ENCODE peak calls at places on chromosome 16, in four cellular contexts. One of them, this sample, is unnamed.

GRCh38 chr16:57694556-57695377 is at the start of gene DRC7:
- DNase-seq in left lung: peak; percentile 57
- DNase-seq in GM20000: peak; percentile 66
- DNase-seq in AG09319: no peak
- DNase-seq in this sample: no peak

GRCh38 chr16:53035176-53035942 is 17.3 kb downstream of the CHD9NB start:
- DNase-seq in left lung: no peak
- DNase-seq in GM20000: no peak
- DNase-seq in AG09319: no peak
- DNase-seq in this sample: no peak

GRCh38 chr16:24511801-24512200 is 27.6 kb upstream of the RBBP6 start:
- DNase-seq in left lung: no peak
- DNase-seq in GM20000: no peak
- DNase-seq in AG09319: no peak
- DNase-seq in this sample: no peak

GRCh38 chr16:48903054-48903453 is 293.1 kb upstream of the N4BP1 start:
- DNase-seq in left lung: no peak
- DNase-seq in GM20000: no peak
- DNase-seq in AG09319: no peak
- DNase-seq in this sample: no peak

GRCh38 chr16:65945485-65945884 is 421.0 kb upstream of the CDH5 start:
- DNase-seq in left lung: no peak
- DNase-seq in GM20000: no peak
- DNase-seq in AG09319: no peak
- DNase-seq in this sample: no peak

GRCh38 chr16:56691885-56692284 is 9.6 kb downstream of the MT1X start:
- DNase-seq in left lung: peak; percentile 70
- DNase-seq in GM20000: no peak
- DNase-seq in AG09319: no peak
- DNase-seq in this sample: no peak

GRCh38 chr16:85335584-85336492 is 223.6 kb upstream of the CIBAR2 start:
- DNase-seq in left lung: no peak
- DNase-seq in GM20000: no peak
- DNase-seq in AG09319: no peak
- DNase-seq in this sample: no peak

GRCh38 chr16:73949574-73950348 is 346.9 kb upstream of the PSMD7 start:
- DNase-seq in left lung: no peak
- DNase-seq in GM20000: no peak
- DNase-seq in AG09319: peak; percentile 95
- DNase-seq in this sample: peak; percentile 66

GRCh38 chr16:23145608-23146007 is 3.6 kb downstream of the USP31 start:
- DNase-seq in left lung: no peak
- DNase-seq in GM20000: no peak
- DNase-seq in AG09319: no peak
- DNase-seq in this sample: no peak

GRCh38 chr16:15701975-15702970 is 52.2 kb downstream of the NDE1 start:
- DNase-seq in left lung: no peak
- DNase-seq in GM20000: no peak
- DNase-seq in AG09319: no peak
- DNase-seq in this sample: no peak

GRCh38 chr16:78490847-78491246 is 391.4 kb downstream of the WWOX start:
- DNase-seq in left lung: no peak
- DNase-seq in GM20000: no peak
- DNase-seq in AG09319: no peak
- DNase-seq in this sample: no peak

GRCh38 chr16:86833136-86833535 is 254.8 kb downstream of the FOXL1 start:
- DNase-seq in left lung: no peak
- DNase-seq in GM20000: no peak
- DNase-seq in AG09319: no peak
- DNase-seq in this sample: no peak

GRCh38 chr16:15548482-15548891 is 94.5 kb downstream of the MARF1 start:
- DNase-seq in left lung: no peak
- DNase-seq in GM20000: no peak
- DNase-seq in AG09319: no peak
- DNase-seq in this sample: no peak

GRCh38 chr16:2085669-2086068 is 37.9 kb downstream of the TSC2 start:
- DNase-seq in left lung: no peak
- DNase-seq in GM20000: no peak
- DNase-seq in AG09319: no peak
- DNase-seq in this sample: no peak

GRCh38 chr16:72862090-72862489 is 185.8 kb downstream of the ZFHX3 start:
- DNase-seq in left lung: no peak
- DNase-seq in GM20000: no peak
- DNase-seq in AG09319: no peak
- DNase-seq in this sample: no peak

GRCh38 chr16:86789621-86790051 is 211.3 kb downstream of the FOXL1 start:
- DNase-seq in left lung: no peak
- DNase-seq in GM20000: no peak
- DNase-seq in AG09319: no peak
- DNase-seq in this sample: peak; percentile 6

GRCh38 chr16:14303182-14303618 is 232.1 kb downstream of the MRTFB start:
- DNase-seq in left lung: no peak
- DNase-seq in GM20000: no peak
- DNase-seq in AG09319: no peak
- DNase-seq in this sample: no peak

GRCh38 chr16:20874088-20874581 is 26.0 kb downstream of the DCUN1D3 start:
- DNase-seq in left lung: no peak
- DNase-seq in GM20000: no peak
- DNase-seq in AG09319: no peak
- DNase-seq in this sample: no peak

GRCh38 chr16:84942786-84943185 is 68.5 kb downstream of the ZDHHC7 start:
- DNase-seq in left lung: no peak
- DNase-seq in GM20000: no peak
- DNase-seq in AG09319: no peak
- DNase-seq in this sample: no peak

GRCh38 chr16:84138824-84139627 is 6.0 kb downstream of the HSDL1 start:
- DNase-seq in left lung: peak; percentile 61
- DNase-seq in GM20000: peak; percentile 76
- DNase-seq in AG09319: no peak
- DNase-seq in this sample: no peak

GRCh38 chr16:57507414-57508083 is 21.3 kb upstream of the DOK4 start:
- DNase-seq in left lung: no peak
- DNase-seq in GM20000: no peak
- DNase-seq in AG09319: no peak
- DNase-seq in this sample: no peak

GRCh38 chr16:57889960-57890751 is 80.8 kb downstream of the CNGB1 start:
- DNase-seq in left lung: no peak
- DNase-seq in GM20000: no peak
- DNase-seq in AG09319: peak; percentile 28
- DNase-seq in this sample: no peak

GRCh38 chr16:12157510-12158093 is 181.1 kb downstream of the SNX29 start:
- DNase-seq in left lung: no peak
- DNase-seq in GM20000: no peak
- DNase-seq in AG09319: no peak
- DNase-seq in this sample: no peak

GRCh38 chr16:67718668-67719047 is 458 bp downstream of the GFOD2 start:
- DNase-seq in left lung: no peak
- DNase-seq in GM20000: peak; percentile 56
- DNase-seq in AG09319: no peak
- DNase-seq in this sample: no peak

GRCh38 chr16:80580109-80580832 is 39.5 kb downstream of the DYNLRB2 start:
- DNase-seq in left lung: no peak
- DNase-seq in GM20000: peak; percentile 80
- DNase-seq in AG09319: no peak
- DNase-seq in this sample: no peak

GRCh38 chr16:8575399-8575798 is 14.9 kb downstream of the TMEM114 start:
- DNase-seq in left lung: no peak
- DNase-seq in GM20000: no peak
- DNase-seq in AG09319: no peak
- DNase-seq in this sample: no peak

GRCh38 chr16:80198265-80198994 is 342.4 kb upstream of the DYNLRB2 start:
- DNase-seq in left lung: no peak
- DNase-seq in GM20000: no peak
- DNase-seq in AG09319: no peak
- DNase-seq in this sample: no peak

GRCh38 chr16:57045694-57046381 is 46.5 kb upstream of the CPNE2 start:
- DNase-seq in left lung: no peak
- DNase-seq in GM20000: peak; percentile 71
- DNase-seq in AG09319: peak; percentile 23
- DNase-seq in this sample: peak; percentile 26

GRCh38 chr16:19228057-19228456 is 57.5 kb upstream of the CLEC19A start:
- DNase-seq in left lung: no peak
- DNase-seq in GM20000: no peak
- DNase-seq in AG09319: no peak
- DNase-seq in this sample: no peak

GRCh38 chr16:58741166-58741565 is 7.0 kb upstream of the GOT2 start:
- DNase-seq in left lung: no peak
- DNase-seq in GM20000: no peak
- DNase-seq in AG09319: no peak
- DNase-seq in this sample: no peak

GRCh38 chr16:66365588-66365987 is 903 bp upstream of the CDH5 start:
- DNase-seq in left lung: no peak
- DNase-seq in GM20000: no peak
- DNase-seq in AG09319: no peak
- DNase-seq in this sample: no peak

GRCh38 chr16:58088116-58088515 is 41.1 kb downstream of the CFAP20 start:
- DNase-seq in left lung: no peak
- DNase-seq in GM20000: no peak
- DNase-seq in AG09319: no peak
- DNase-seq in this sample: no peak

GRCh38 chr16:84454611-84455010 is 49.8 kb downstream of the MEAK7 start:
- DNase-seq in left lung: no peak
- DNase-seq in GM20000: no peak
- DNase-seq in AG09319: no peak
- DNase-seq in this sample: no peak

GRCh38 chr16:24685539-24686432 is 43.7 kb upstream of the TNRC6A start:
- DNase-seq in left lung: peak; percentile 64
- DNase-seq in GM20000: no peak
- DNase-seq in AG09319: peak; percentile 72
- DNase-seq in this sample: no peak

GRCh38 chr16:27786881-27787625 is 237.1 kb downstream of the KATNIP start:
- DNase-seq in left lung: no peak
- DNase-seq in GM20000: no peak
- DNase-seq in AG09319: no peak
- DNase-seq in this sample: no peak

GRCh38 chr16:30725465-30725792 is 22.8 kb upstream of the PHKG2 start:
- DNase-seq in left lung: no peak
- DNase-seq in GM20000: no peak
- DNase-seq in AG09319: no peak
- DNase-seq in this sample: no peak

DNA sequence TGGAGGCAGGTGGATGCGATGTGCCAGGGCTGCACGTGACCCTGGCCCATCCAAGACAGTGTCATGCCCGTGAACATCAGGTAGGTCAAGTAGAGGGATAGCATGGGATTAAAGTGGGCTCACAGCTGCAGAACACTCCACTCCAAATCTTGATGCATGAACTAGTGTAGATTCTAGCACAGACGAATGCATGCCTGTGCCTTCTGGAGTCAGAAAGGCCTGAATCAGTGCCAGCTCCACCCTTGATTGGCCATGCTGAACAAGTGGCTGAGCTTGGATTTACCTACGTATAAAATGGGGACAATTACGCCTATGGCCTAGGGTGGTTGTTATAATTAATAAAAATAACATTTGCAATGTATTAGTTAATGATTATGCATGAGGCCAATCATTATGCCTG is 10.6 kb downstream of the IRX3 start:
- DNase-seq in left lung: no peak
- DNase-seq in GM20000: no peak
- DNase-seq in AG09319: no peak
- DNase-seq in this sample: no peak
- TF ChIP-seq CTCF in left lung: no peak
- TF ChIP-seq CTCF in GM20000: no peak
- TF ChIP-seq CTCF in AG09319: no peak
- TF ChIP-seq CTCF in this sample: no peak

DNA sequence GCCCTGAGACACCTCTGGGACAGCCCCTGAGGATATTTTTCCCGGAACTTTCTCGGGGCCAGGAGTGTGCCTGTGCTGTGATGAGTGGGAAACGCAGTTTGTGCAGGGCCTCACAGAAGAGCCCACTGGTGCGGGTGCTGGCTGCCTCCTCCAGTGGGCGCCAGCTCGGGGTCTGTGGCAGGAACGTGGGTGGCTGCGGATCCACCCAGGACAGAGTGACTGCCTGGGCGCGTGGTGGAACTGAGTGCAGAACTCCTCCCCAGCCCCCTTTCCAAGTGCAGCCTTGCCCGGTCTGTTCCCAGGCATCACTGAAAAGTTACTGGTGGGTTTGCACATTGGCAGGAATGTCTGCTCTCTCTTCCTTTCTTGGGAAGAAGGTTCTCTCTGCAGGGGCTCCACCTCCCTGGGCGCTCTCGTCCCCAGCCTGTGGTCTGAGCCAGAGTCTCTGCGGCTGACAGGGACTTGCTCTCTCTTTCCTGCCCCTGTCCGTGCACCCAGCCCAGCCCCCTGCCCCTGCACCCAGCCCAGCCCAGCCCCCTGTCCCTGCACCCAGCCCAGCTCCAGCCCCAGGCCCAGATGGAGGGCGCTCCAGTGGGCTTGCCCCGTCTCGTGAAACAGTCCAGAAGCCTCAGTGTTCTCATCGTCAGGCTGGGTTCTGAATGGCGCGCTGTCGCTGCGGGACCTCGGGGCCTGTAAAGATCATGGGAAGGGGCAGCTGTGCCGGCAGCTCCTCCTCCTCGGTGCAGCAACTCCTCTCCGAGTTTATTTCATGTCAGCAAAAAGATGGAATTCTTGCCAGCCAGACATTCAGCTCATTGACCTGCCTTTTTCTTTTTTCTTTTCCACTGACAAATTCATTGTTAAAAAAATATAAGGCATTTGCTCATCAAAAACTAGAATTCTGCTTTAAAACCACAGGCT is 117.5 kb downstream of the BANP start:
- DNase-seq in left lung: no peak
- DNase-seq in GM20000: no peak
- DNase-seq in AG09319: no peak
- DNase-seq in this sample: no peak
- TF ChIP-seq CTCF in left lung: no peak
- TF ChIP-seq CTCF in GM20000: no peak
- TF ChIP-seq CTCF in AG09319: no peak
- TF ChIP-seq CTCF in this sample: no peak

GRCh38 chr16:68934402-68934801 is 91.1 kb downstream of the TANGO6 start:
- DNase-seq in left lung: no peak
- DNase-seq in GM20000: no peak
- DNase-seq in AG09319: no peak
- DNase-seq in this sample: no peak
- TF ChIP-seq CTCF in left lung: no peak
- TF ChIP-seq CTCF in GM20000: no peak
- TF ChIP-seq CTCF in AG09319: no peak
- TF ChIP-seq CTCF in this sample: no peak

DNA sequence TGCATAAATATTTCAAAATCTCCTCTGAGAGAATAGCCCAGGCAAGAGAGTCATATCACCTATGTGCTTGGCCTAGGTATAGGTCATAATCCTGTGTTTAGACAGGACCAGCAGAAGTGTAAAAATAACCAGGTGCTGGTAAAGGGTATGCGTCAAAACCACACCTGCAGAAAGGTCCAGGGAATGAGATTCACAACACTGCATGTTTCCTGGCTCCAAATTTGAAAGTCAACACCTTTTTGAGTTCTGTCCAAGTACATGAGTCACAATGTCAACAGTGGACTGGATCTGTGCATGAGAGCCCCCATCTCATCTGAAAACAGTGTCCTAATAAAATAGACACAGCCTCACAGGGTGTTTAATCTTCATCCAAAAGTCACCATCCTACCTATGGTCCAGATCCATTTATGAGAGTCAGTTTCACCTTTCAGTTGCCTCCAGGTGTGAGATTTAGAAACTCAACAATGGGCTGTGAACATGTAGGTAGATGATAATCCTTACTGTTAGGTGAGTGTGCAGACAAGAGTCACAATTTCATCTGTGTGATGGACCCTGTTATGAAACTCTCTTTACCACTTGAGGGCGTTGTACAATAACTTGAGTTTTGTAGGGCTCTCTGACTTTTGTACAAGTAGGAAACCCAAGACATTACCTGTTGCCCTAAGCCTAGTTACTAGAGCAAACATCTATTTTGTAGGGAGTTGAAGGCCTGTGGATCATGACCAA is 2100.7 kb downstream of the TP53TG3F start:
- DNase-seq in left lung: no peak
- DNase-seq in GM20000: no peak
- DNase-seq in AG09319: no peak
- DNase-seq in this sample: no peak
- TF ChIP-seq CTCF in left lung: no peak
- TF ChIP-seq CTCF in GM20000: no peak
- TF ChIP-seq CTCF in AG09319: no peak
- TF ChIP-seq CTCF in this sample: no peak

This sample was measured in AG04450.